ENCODE peak calls at places on chromosomes 5 and 9, in six cellular contexts. One of them, this sample, is unnamed.

GRCh38 chr9:84953797-84954695 is 284.5 kb downstream of the NTRK2 start:
- DNase-seq in H1: peak; percentile 56
- DNase-seq in H9: peak; percentile 87
- DNase-seq in mesendoderm: peak; percentile 81
- DNase-seq in IMR-90: peak; percentile 1
- DNase-seq in mesenchymal stem cell: peak; percentile 61
- DNase-seq in this sample: peak; percentile 78

GRCh38 chr5:36692791-36693763 is 86.7 kb downstream of the SLC1A3 start:
- DNase-seq in mesenchymal stem cell: peak; percentile 53
- DNase-seq in H1: peak; percentile 58
- DNase-seq in IMR-90: peak; percentile 53
- DNase-seq in mesendoderm: peak; percentile 92
- DNase-seq in H9: peak; percentile 91
- DNase-seq in this sample: peak; percentile 68

GRCh38 chr9:89470239-89470638 is 27.7 kb downstream of the SEMA4D start:
- DNase-seq in H1: no peak
- DNase-seq in mesendoderm: no peak
- DNase-seq in mesenchymal stem cell: no peak
- DNase-seq in IMR-90: peak; percentile 8
- DNase-seq in H9: no peak
- DNase-seq in this sample: no peak

GRCh38 chr5:72415926-72416325 is 91.3 kb downstream of the ZNF366 start:
- DNase-seq in H1: no peak
- DNase-seq in mesenchymal stem cell: no peak
- DNase-seq in mesendoderm: no peak
- DNase-seq in IMR-90: no peak
- DNase-seq in H9: no peak
- DNase-seq in this sample: no peak

GRCh38 chr5:142740474-142740873 is 29.7 kb upstream of the ARHGAP26 start:
- DNase-seq in IMR-90: no peak
- DNase-seq in mesenchymal stem cell: no peak
- DNase-seq in H1: no peak
- DNase-seq in H9: no peak
- DNase-seq in mesendoderm: peak; percentile 29
- DNase-seq in this sample: no peak

GRCh38 chr5:34854459-34855174 is 15.7 kb downstream of the TTC23L start:
- DNase-seq in H9: no peak
- DNase-seq in mesendoderm: no peak
- DNase-seq in mesenchymal stem cell: no peak
- DNase-seq in H1: no peak
- DNase-seq in IMR-90: no peak
- DNase-seq in this sample: peak; percentile 35

GRCh38 chr9:5643005-5643624 is 14.2 kb downstream of the RIC1 start:
- DNase-seq in IMR-90: peak; percentile 76
- DNase-seq in H1: no peak
- DNase-seq in mesendoderm: no peak
- DNase-seq in H9: no peak
- DNase-seq in mesenchymal stem cell: peak; percentile 37
- DNase-seq in this sample: no peak

GRCh38 chr9:82560457-82560904 is 502.5 kb downstream of the RASEF start:
- DNase-seq in IMR-90: no peak
- DNase-seq in mesendoderm: no peak
- DNase-seq in H1: no peak
- DNase-seq in H9: no peak
- DNase-seq in mesenchymal stem cell: no peak
- DNase-seq in this sample: no peak

GRCh38 chr9:126999315-127000068 is 84.9 kb downstream of the RALGPS1 start:
- DNase-seq in mesendoderm: no peak
- DNase-seq in H9: no peak
- DNase-seq in IMR-90: no peak
- DNase-seq in mesenchymal stem cell: no peak
- DNase-seq in H1: no peak
- DNase-seq in this sample: no peak

GRCh38 chr5:67942451-67942830 is 273.1 kb upstream of the PIK3R1 start:
- DNase-seq in mesendoderm: no peak
- DNase-seq in H9: no peak
- DNase-seq in IMR-90: no peak
- DNase-seq in H1: no peak
- DNase-seq in mesenchymal stem cell: no peak
- DNase-seq in this sample: no peak

GRCh38 chr9:135926402-135927194 is 19.3 kb upstream of the CAMSAP1 start:
- DNase-seq in H1: no peak
- DNase-seq in H9: no peak
- DNase-seq in mesendoderm: peak; percentile 27
- DNase-seq in IMR-90: peak; percentile 61
- DNase-seq in mesenchymal stem cell: peak; percentile 78
- DNase-seq in this sample: no peak

GRCh38 chr9:92563701-92564100 is 27.9 kb upstream of the ECM2 start:
- DNase-seq in IMR-90: no peak
- DNase-seq in mesenchymal stem cell: peak; percentile 51
- DNase-seq in mesendoderm: peak; percentile 28
- DNase-seq in H1: no peak
- DNase-seq in H9: no peak
- DNase-seq in this sample: no peak

GRCh38 chr5:17154211-17154996 is 63.0 kb upstream of the BASP1 start:
- DNase-seq in H9: no peak
- DNase-seq in H1: no peak
- DNase-seq in IMR-90: peak; percentile 88
- DNase-seq in mesendoderm: peak; percentile 94
- DNase-seq in mesenchymal stem cell: no peak
- DNase-seq in this sample: no peak

GRCh38 chr9:70134360-70134759 is 90.7 kb downstream of the MAMDC2 start:
- DNase-seq in mesenchymal stem cell: no peak
- DNase-seq in mesendoderm: no peak
- DNase-seq in H1: no peak
- DNase-seq in IMR-90: no peak
- DNase-seq in H9: no peak
- DNase-seq in this sample: no peak

GRCh38 chr9:19136129-19136528 is 8.8 kb upstream of the PLIN2 start:
- DNase-seq in H9: no peak
- DNase-seq in mesendoderm: peak; percentile 11
- DNase-seq in H1: no peak
- DNase-seq in IMR-90: no peak
- DNase-seq in mesenchymal stem cell: no peak
- DNase-seq in this sample: no peak

GRCh38 chr5:16550316-16550952 is 66.4 kb downstream of the RETREG1 start:
- DNase-seq in H1: no peak
- DNase-seq in mesendoderm: peak; percentile 75
- DNase-seq in IMR-90: peak; percentile 49
- DNase-seq in mesenchymal stem cell: peak; percentile 57
- DNase-seq in H9: peak; percentile 68
- DNase-seq in this sample: no peak

GRCh38 chr5:145531038-145531734 is 304.0 kb downstream of the PRELID2 start:
- DNase-seq in mesenchymal stem cell: peak; percentile 83
- DNase-seq in mesendoderm: no peak
- DNase-seq in H1: no peak
- DNase-seq in H9: no peak
- DNase-seq in IMR-90: peak; percentile 83
- DNase-seq in this sample: no peak

GRCh38 chr5:113292535-113292934 is 142.3 kb downstream of the TSSK1B start:
- DNase-seq in H1: no peak
- DNase-seq in mesendoderm: no peak
- DNase-seq in mesenchymal stem cell: peak; percentile 36
- DNase-seq in IMR-90: peak; percentile 32
- DNase-seq in H9: no peak
- DNase-seq in this sample: no peak

GRCh38 chr5:9320652-9321051 is 225.2 kb downstream of the SEMA5A start:
- DNase-seq in mesenchymal stem cell: no peak
- DNase-seq in H9: no peak
- DNase-seq in H1: no peak
- DNase-seq in IMR-90: no peak
- DNase-seq in mesendoderm: no peak
- DNase-seq in this sample: no peak

GRCh38 chr9:107282268-107282667 is 811 bp upstream of the RAD23B start:
- DNase-seq in mesendoderm: no peak
- DNase-seq in IMR-90: no peak
- DNase-seq in mesenchymal stem cell: no peak
- DNase-seq in H9: no peak
- DNase-seq in H1: no peak
- DNase-seq in this sample: no peak

GRCh38 chr9:87327567-87328125 is 170.0 kb upstream of the DAPK1 start:
- DNase-seq in IMR-90: no peak
- DNase-seq in mesenchymal stem cell: no peak
- DNase-seq in mesendoderm: no peak
- DNase-seq in H1: no peak
- DNase-seq in H9: no peak
- DNase-seq in this sample: no peak

GRCh38 chr9:121066850-121067249 is 7.9 kb upstream of the CNTRL start:
- DNase-seq in H9: no peak
- DNase-seq in mesenchymal stem cell: no peak
- DNase-seq in mesendoderm: no peak
- DNase-seq in H1: no peak
- DNase-seq in IMR-90: no peak
- DNase-seq in this sample: no peak

GRCh38 chr9:8101607-8102006 is 302.0 kb upstream of the DMAC1 start:
- DNase-seq in mesenchymal stem cell: no peak
- DNase-seq in H1: no peak
- DNase-seq in IMR-90: no peak
- DNase-seq in mesendoderm: no peak
- DNase-seq in H9: no peak
- DNase-seq in this sample: no peak

GRCh38 chr5:102277059-102277621 is 18.9 kb downstream of the SLCO4C1 start:
- DNase-seq in mesenchymal stem cell: no peak
- DNase-seq in H9: no peak
- DNase-seq in mesendoderm: no peak
- DNase-seq in IMR-90: no peak
- DNase-seq in H1: no peak
- DNase-seq in this sample: no peak

DNA sequence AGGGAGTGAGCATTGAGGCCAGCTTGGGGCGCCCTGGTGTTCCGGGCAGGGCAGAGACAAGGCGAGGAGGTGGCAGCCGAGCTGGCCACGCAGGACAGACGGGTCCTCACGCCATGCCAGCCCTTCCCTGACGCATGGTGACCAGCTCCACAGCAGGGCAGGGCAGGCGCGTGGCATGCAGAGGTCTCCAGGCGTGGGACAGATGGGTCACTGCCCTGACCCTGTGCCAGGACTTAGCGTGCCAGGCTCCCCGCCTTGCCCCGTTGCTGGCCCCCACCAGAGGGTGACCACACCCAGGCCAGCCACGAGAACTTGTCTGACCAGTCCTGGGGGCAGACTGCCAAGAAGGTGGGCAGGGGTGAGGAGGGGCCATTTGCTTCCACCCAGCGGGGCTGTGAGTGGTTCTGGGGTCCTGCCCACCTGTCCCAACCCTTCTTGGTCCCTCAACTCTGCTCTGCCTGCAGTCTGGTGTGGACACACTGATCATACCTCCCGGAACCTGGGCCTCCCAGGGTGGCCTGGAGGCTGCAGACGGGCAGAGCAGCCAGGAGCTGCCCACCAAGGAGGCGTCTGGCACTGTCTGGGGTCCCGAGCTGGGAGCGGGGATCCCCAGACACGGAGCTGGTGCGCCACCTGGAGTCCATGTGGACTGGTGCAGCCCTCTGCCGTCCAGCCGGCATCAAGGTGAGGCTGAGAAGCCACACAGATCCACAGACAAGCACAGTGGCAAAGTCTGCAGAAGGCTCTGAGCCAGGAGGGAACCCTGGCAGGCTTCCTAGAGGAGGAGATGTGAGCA is at the start of gene RNF224:
- DNase-seq in IMR-90: peak; percentile 65
- DNase-seq in H1: no peak
- DNase-seq in mesendoderm: peak; percentile 85
- DNase-seq in mesenchymal stem cell: peak; percentile 76
- DNase-seq in H9: peak; percentile 90
- DNase-seq in this sample: peak; percentile 74
- H3K9ac ChIP-seq in IMR-90: no peak within 1 kb of the TSS
- H3K9ac ChIP-seq in H1: no peak within 1 kb of the TSS
- H3K9ac ChIP-seq in mesendoderm: no peak within 1 kb of the TSS
- H3K9ac ChIP-seq in mesenchymal stem cell: no peak within 1 kb of the TSS
- H3K9ac ChIP-seq in H9: no peak within 1 kb of the TSS
- H3K9ac ChIP-seq in this sample: no peak within 1 kb of the TSS

GRCh38 chr5:150394103-150394502 is 18.6 kb downstream of the CD74 start:
- DNase-seq in mesenchymal stem cell: peak; percentile 60
- DNase-seq in H9: no peak
- DNase-seq in H1: no peak
- DNase-seq in IMR-90: peak; percentile 84
- DNase-seq in mesendoderm: no peak
- DNase-seq in this sample: no peak
- H2BK15ac ChIP-seq in mesenchymal stem cell: no peak overlapping the region
- H2BK15ac ChIP-seq in H9: no peak overlapping the region
- H2BK15ac ChIP-seq in H1: no peak overlapping the region
- H2BK15ac ChIP-seq in IMR-90: no peak overlapping the region
- H2BK15ac ChIP-seq in mesendoderm: no peak overlapping the region
- H2BK15ac ChIP-seq in this sample: no peak overlapping the region

DNA sequence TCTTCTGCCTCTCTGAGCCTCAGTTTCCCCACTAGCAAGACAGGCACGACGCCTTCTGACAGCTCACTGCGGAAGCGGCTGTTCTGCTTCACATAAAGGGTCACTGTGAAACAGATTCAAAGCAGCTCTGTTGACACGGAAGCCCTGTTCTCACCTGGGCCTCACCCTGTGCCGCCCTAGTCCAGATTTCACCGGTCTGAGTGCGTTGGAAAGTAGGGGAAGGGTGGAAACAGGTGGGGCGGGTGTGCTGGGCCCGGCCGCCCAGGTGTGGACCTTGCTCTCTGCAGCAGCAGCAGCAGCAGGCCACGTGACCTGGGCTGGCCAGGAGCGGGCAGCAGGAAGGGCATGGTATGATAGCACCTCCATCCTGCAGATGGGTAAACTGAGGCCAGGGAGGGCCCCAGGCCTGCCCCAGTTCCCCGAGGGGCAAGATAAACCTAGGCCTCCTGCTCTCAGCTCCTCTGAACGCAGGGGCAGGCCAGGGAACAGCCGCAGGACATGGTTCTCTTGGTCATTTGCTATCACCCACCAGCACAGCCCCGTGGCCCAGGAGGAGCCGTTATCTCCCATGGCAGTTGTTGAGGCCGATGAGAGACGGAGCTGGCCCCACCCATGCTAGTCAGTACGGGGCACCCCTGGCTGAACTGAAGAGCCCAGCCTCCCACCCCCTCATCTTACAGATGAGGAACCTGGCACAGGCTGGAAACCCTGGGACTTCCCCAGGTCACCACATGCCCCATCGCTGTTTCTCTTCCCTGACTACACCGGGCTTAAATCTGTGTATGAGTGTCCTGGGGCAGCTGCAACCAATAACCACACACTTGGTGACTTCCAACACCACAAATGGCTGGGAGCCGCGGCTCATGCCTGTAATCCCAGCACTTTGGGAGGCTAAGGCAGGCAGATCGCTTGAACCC is 12.1 kb downstream of the PTGES2 start:
- DNase-seq in mesendoderm: no peak
- DNase-seq in H1: no peak
- DNase-seq in mesenchymal stem cell: no peak
- DNase-seq in IMR-90: no peak
- DNase-seq in H9: no peak
- DNase-seq in this sample: no peak
- H3K27ac ChIP-seq in mesendoderm: no peak overlapping the region
- H3K27ac ChIP-seq in H1: no peak overlapping the region
- H3K27ac ChIP-seq in mesenchymal stem cell: no peak overlapping the region
- H3K27ac ChIP-seq in IMR-90: no peak overlapping the region
- H3K27ac ChIP-seq in H9: no peak overlapping the region
- H3K27ac ChIP-seq in this sample: no peak overlapping the region

DNA sequence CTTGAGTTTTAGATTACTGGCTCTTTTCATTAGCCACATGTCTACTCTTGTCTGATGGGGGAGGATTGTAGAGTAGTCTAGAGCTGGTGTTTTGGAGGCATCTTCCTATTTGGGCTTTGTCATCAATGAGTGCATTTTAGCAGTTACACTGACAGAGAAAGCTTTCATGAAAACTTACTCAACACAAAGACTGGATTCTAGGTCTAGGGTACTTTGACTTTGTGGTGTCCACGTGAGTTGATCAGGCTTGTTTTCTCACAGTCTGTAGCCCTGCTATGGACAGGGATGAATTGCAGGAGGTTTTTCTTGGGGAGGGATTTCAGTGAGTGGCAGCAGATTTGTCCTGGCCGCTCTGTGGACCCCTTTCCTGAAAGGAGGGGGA is 6.5 kb downstream of the TRIO start:
- DNase-seq in H9: no peak
- DNase-seq in H1: no peak
- DNase-seq in mesendoderm: no peak
- DNase-seq in mesenchymal stem cell: no peak
- DNase-seq in IMR-90: no peak
- DNase-seq in this sample: no peak
- H3K9ac ChIP-seq in H9: no peak overlapping the region
- H3K9ac ChIP-seq in H1: no peak overlapping the region
- H3K9ac ChIP-seq in mesendoderm: no peak overlapping the region
- H3K9ac ChIP-seq in mesenchymal stem cell: no peak overlapping the region
- H3K9ac ChIP-seq in IMR-90: peak overlapping the region; percentile 28
- H3K9ac ChIP-seq in this sample: no peak overlapping the region